ENCODE peak calls at places on chromosomes 1 and 21, in four cellular contexts. A is neural progenitor cell; Z is CD4-positive, alpha-beta T cell; F is DMS53. V is an unnamed sample.
A peak's percentile ranks its signal among the peaks of the same experiment; 100 is the strongest.

GRCh38 chr1:197837911-197838310 is 62.6 kb upstream of the DENND1B start:
- DNase-seq in A (no peak), Z (no peak), F (peak; percentile 6), V (no peak)

GRCh38 chr21:39048574-39048973 is 134.7 kb downstream of the PSMG1 start:
- DNase-seq in A (no peak), Z (no peak), F (no peak), V (peak; percentile 51)

GRCh38 chr1:77642196-77642595 is 40.3 kb downstream of the ZZZ3 start:
- DNase-seq in A (no peak), Z (no peak), F (no peak), V (no peak)

GRCh38 chr1:112689196-112689841 is 14.9 kb downstream of the MOV10 start:
- DNase-seq in A (no peak), Z (no peak), F (no peak), V (no peak)

GRCh38 chr1:17643861-17644703 is 104.6 kb downstream of the ARHGEF10L start:
- DNase-seq in A (no peak), Z (no peak), F (no peak), V (no peak)

GRCh38 chr1:8070381-8070811 is 44.3 kb upstream of the ERRFI1 start:
- DNase-seq in A (no peak), Z (no peak), F (peak; percentile 97), V (no peak)

GRCh38 chr1:17802164-17802563 is 47.0 kb downstream of the ACTL8 start:
- DNase-seq in A (no peak), Z (no peak), F (no peak), V (no peak)

GRCh38 chr1:177589166-177589565 is 380.7 kb downstream of the SEC16B start:
- DNase-seq in A (no peak), Z (no peak), F (peak; percentile 89), V (no peak)

V was measured in A673.